ENCODE peak calls at places on chromosomes 11 and 22, in six cellular contexts. I is Karpas-422; Y is endothelial cell; T is HuH-7; U is endodermal cell; C is CD4-positive, CD25-positive, alpha-beta regulatory T cell. H is an unnamed sample.

GRCh38 chr22:43267332-43267731 is 75.8 kb downstream of the SCUBE1 start:
- DNase-seq in I (no peak), Y (no peak), T (no peak), U (no peak), C (no peak), H (no peak)

GRCh38 chr11:30328676-30329075 is 5.8 kb downstream of the ARL14EP start:
- DNase-seq in I (no peak), Y (no peak), T (no peak), U (no peak), C (no peak), H (no peak)

GRCh38 chr22:28116261-28116673 is 197.2 kb upstream of the PITPNB start:
- DNase-seq in I (no peak), Y (no peak), T (no peak), U (peak), C (no peak), H (no peak)

GRCh38 chr11:120285256-120285655 is 39.8 kb upstream of the TLCD5 start:
- DNase-seq in I (no peak), Y (no peak), T (no peak), U (no peak), C (no peak), H (no peak)

GRCh38 chr11:110777765-110778164 is 65.5 kb upstream of the ARHGAP20 start:
- DNase-seq in I (no peak), Y (no peak), T (no peak), U (no peak), C (no peak), H (no peak)

GRCh38 chr11:76579752-76580151 is 90.8 kb downstream of the LRRC32 start:
- DNase-seq in I (no peak), Y (no peak), T (no peak), U (no peak), C (no peak), H (no peak)

GRCh38 chr11:77560605-77561004 is 29.1 kb upstream of the AQP11 start:
- DNase-seq in I (no peak), Y (no peak), T (no peak), U (no peak), C (no peak), H (no peak)

GRCh38 chr11:76466666-76467065 is 21.8 kb downstream of the EMSY start:
- DNase-seq in I (no peak), Y (no peak), T (no peak), U (no peak), C (no peak), H (no peak)

GRCh38 chr11:95977534-95978174 is 53.7 kb upstream of the MTMR2 start:
- DNase-seq in I (no peak), Y (no peak), T (no peak), U (no peak), C (no peak), H (no peak)

GRCh38 chr11:6404341-6405038 is 14.2 kb downstream of the SMPD1 start:
- DNase-seq in I (no peak), Y (no peak), T (no peak), U (no peak), C (peak), H (no peak)

GRCh38 chr11:70397983-70398833 is at the start of gene CTTN:
- DNase-seq in I (peak), Y (peak), T (peak), U (peak), C (peak), H (peak)

GRCh38 chr11:116970485-116971292 is 127.5 kb downstream of the SIK3 start:
- DNase-seq in I (no peak), Y (no peak), T (no peak), U (no peak), C (no peak), H (no peak)

GRCh38 chr11:48006301-48006992 is 26.1 kb downstream of the PTPRJ start:
- DNase-seq in I (no peak), Y (no peak), T (no peak), U (no peak), C (peak), H (no peak)

GRCh38 chr11:77191823-77192495 is 63.9 kb downstream of the MYO7A start:
- DNase-seq in I (peak), Y (peak), T (peak), U (peak), C (peak), H (peak)

GRCh38 chr22:42963231-42963595 is 51.7 kb downstream of the PACSIN2 start:
- DNase-seq in I (no peak), Y (no peak), T (no peak), U (peak), C (no peak), H (no peak)

GRCh38 chr11:8403310-8403709 is 139.6 kb upstream of the LMO1 start:
- DNase-seq in I (peak), Y (no peak), T (no peak), U (no peak), C (no peak), H (no peak)

GRCh38 chr22:49962012-49962750 is 1.6 kb downstream of the PIM3 start:
- DNase-seq in I (peak), Y (peak), T (peak), U (peak), C (peak), H (peak)

GRCh38 chr11:29481721-29482120 is 535.1 kb downstream of the KCNA4 start:
- DNase-seq in I (no peak), Y (no peak), T (no peak), U (no peak), C (no peak), H (no peak)

GRCh38 chr11:23112390-23112789 is 252.1 kb upstream of the CCDC179 start:
- DNase-seq in I (no peak), Y (no peak), T (no peak), U (no peak), C (no peak), H (no peak)

GRCh38 chr22:37681556-37682049 is 4.5 kb upstream of the NOL12 start:
- DNase-seq in I (peak), Y (peak), T (peak), U (peak), C (peak), H (peak)

GRCh38 chr11:116500833-116501622 is 271.8 kb downstream of the BUD13 start:
- DNase-seq in I (no peak), Y (no peak), T (no peak), U (peak), C (no peak), H (peak)

GRCh38 chr11:27699242-27699925 is 871 bp downstream of the BDNF start:
- DNase-seq in I (peak), Y (no peak), T (peak), U (peak), C (no peak), H (no peak)

GRCh38 chr11:10304495-10305261 is at the start of gene ADM:
- DNase-seq in I (no peak), Y (peak), T (peak), U (peak), C (peak), H (peak)

GRCh38 chr22:21951931-21952465 is 650 bp downstream of the PPM1F start:
- DNase-seq in I (peak), Y (peak), T (peak), U (peak), C (peak), H (peak)

GRCh38 chr11:127451852-127452251 is 451.3 kb upstream of the KIRREL3 start:
- DNase-seq in I (no peak), Y (no peak), T (no peak), U (no peak), C (no peak), H (no peak)

GRCh38 chr11:45087761-45088160 is 58.7 kb upstream of the PRDM11 start:
- DNase-seq in I (no peak), Y (no peak), T (no peak), U (no peak), C (no peak), H (no peak)

GRCh38 chr11:8699903-8700302 is 17.3 kb downstream of the RPL27A start:
- DNase-seq in I (no peak), Y (peak), T (peak), U (peak), C (no peak), H (no peak)

GRCh38 chr11:12122083-12122482 is 11.7 kb downstream of the MICAL2 start:
- DNase-seq in I (peak), Y (peak), T (peak), U (peak), C (no peak), H (peak)

GRCh38 chr11:59779487-59779886 is 24.3 kb downstream of the STX3 start:
- DNase-seq in I (no peak), Y (no peak), T (no peak), U (no peak), C (no peak), H (no peak)

GRCh38 chr11:14340721-14341120 is 18.3 kb downstream of the RRAS2 start:
- DNase-seq in I (no peak), Y (no peak), T (no peak), U (no peak), C (no peak), H (no peak)

GRCh38 chr11:70244698-70245097 is 25.8 kb upstream of the PPFIA1 start:
- DNase-seq in I (no peak), Y (no peak), T (no peak), U (no peak), C (no peak), H (no peak)

GRCh38 chr11:79406376-79406775 is 34.5 kb downstream of the TENM4 start:
- DNase-seq in I (peak), Y (no peak), T (no peak), U (no peak), C (no peak), H (no peak)

GRCh38 chr11:126734752-126735151 is 265.8 kb downstream of the KIRREL3 start:
- DNase-seq in I (no peak), Y (no peak), T (no peak), U (no peak), C (no peak), H (no peak)